ENCODE peak calls at places on chromosome 1, in eight cellular contexts. W, M, A, R, Q, B, E and X are unnamed samples.

GRCh38 chr1:201653238-201653637 is 114.3 kb downstream of the NAV1 start:
- DNase-seq in W (no peak), M (no peak), A (no peak), R (no peak), Q (no peak), B (peak; percentile 46), E (no peak), X (no peak)

GRCh38 chr1:184545601-184546000 is 158.8 kb downstream of the C1orf21 start:
- DNase-seq in W (no peak), M (no peak), A (peak; percentile 60), R (peak; percentile 15), Q (peak; percentile 99), B (no peak), E (no peak), X (no peak)

GRCh38 chr1:231856426-231856825 is 229.8 kb downstream of the DISC1 start:
- DNase-seq in W (no peak), M (no peak), A (no peak), R (no peak), Q (no peak), B (peak; percentile 7), E (no peak), X (no peak)

GRCh38 chr1:110675060-110675791 is 486 bp upstream of the KCNA3 start:
- DNase-seq in W (no peak), M (peak; percentile 12), A (no peak), R (no peak), Q (no peak), B (peak; percentile 46), E (peak; percentile 48), X (no peak)

GRCh38 chr1:29789221-29789909 is 553.0 kb downstream of the PTPRU start:
- DNase-seq in W (no peak), M (no peak), A (no peak), R (no peak), Q (peak; percentile 69), B (no peak), E (no peak), X (no peak)

GRCh38 chr1:6962956-6963915 is 178.0 kb downstream of the CAMTA1 start:
- DNase-seq in W (no peak), M (peak; percentile 69), A (no peak), R (no peak), Q (peak; percentile 55), B (peak; percentile 99), E (peak; percentile 82), X (no peak)

GRCh38 chr1:232968965-232969364 is 18.6 kb downstream of the NTPCR start:
- DNase-seq in W (no peak), M (peak; percentile 51), A (no peak), R (peak; percentile 67), Q (no peak), B (no peak), E (peak; percentile 89), X (no peak)

GRCh38 chr1:96987186-96987703 is 265.7 kb downstream of the PTBP2 start:
- DNase-seq in W (no peak), M (no peak), A (no peak), R (peak; percentile 48), Q (peak; percentile 7), B (no peak), E (no peak), X (no peak)

GRCh38 chr1:54795100-54795665 is 5.9 kb downstream of the TTC22 start:
- DNase-seq in W (no peak), M (no peak), A (no peak), R (no peak), Q (no peak), B (no peak), E (peak; percentile 4), X (no peak)
- TF ChIP-seq CTCF in W (no peak), M (no peak), A (no peak), R (no peak), Q (no peak), B (peak; percentile 22), E (no peak), X (no peak)

GRCh38 chr1:240602189-240602588 is 9.8 kb downstream of the GREM2 start:
- DNase-seq in W (no peak), M (no peak), A (no peak), R (peak; percentile 25), Q (peak; percentile 8), B (no peak), E (no peak), X (no peak)
- TF ChIP-seq CTCF in W (no peak), M (no peak), A (peak; percentile 23), R (no peak), Q (no peak), B (no peak), E (no peak), X (peak; percentile 80)

GRCh38 chr1:222813866-222814535 is 838 bp upstream of the DISP1 start:
- DNase-seq in W (no peak), M (no peak), A (no peak), R (peak; percentile 73), Q (no peak), B (no peak), E (no peak), X (no peak)
- TF ChIP-seq CTCF in W (no peak), M (no peak), A (no peak), R (no peak), Q (no peak), B (no peak), E (no peak), X (peak; percentile 51)

GRCh38 chr1:90434460-90434859 is 282.6 kb downstream of the BARHL2 start:
- DNase-seq in W (no peak), M (no peak), A (no peak), R (peak; percentile 5), Q (peak; percentile 7), B (peak; percentile 49), E (no peak), X (no peak)
- TF ChIP-seq CTCF in W (no peak), M (no peak), A (no peak), R (no peak), Q (peak; percentile 28), B (peak; percentile 45), E (no peak), X (peak; percentile 43)

GRCh38 chr1:220453371-220453770 is 74.6 kb upstream of the MARK1 start:
- DNase-seq in W (no peak), M (no peak), A (no peak), R (no peak), Q (no peak), B (no peak), E (no peak), X (no peak)

GRCh38 chr1:220450927-220451326 is 77.0 kb upstream of the MARK1 start:
- DNase-seq in W (no peak), M (no peak), A (no peak), R (no peak), Q (no peak), B (no peak), E (no peak), X (no peak)

GRCh38 chr1:220451541-220451940 is 76.4 kb upstream of the MARK1 start:
- DNase-seq in W (no peak), M (no peak), A (no peak), R (no peak), Q (no peak), B (peak; percentile 4), E (no peak), X (no peak)

GRCh38 chr1:220455559-220455958 is 72.4 kb upstream of the MARK1 start:
- DNase-seq in W (no peak), M (no peak), A (no peak), R (no peak), Q (no peak), B (no peak), E (no peak), X (no peak)

GRCh38 chr1:220454155-220454777 is 73.7 kb upstream of the MARK1 start:
- DNase-seq in W (no peak), M (no peak), A (no peak), R (no peak), Q (no peak), B (peak; percentile 15), E (no peak), X (no peak)
- TF ChIP-seq CTCF in W (peak; percentile 16), M (no peak), A (no peak), R (no peak), Q (no peak), B (no peak), E (no peak), X (peak; percentile 70)

GRCh38 chr1:173429517-173430477 is 47.3 kb upstream of the PRDX6 start:
- DNase-seq in W (peak; percentile 88), M (peak; percentile 91), A (peak; percentile 73), R (peak; percentile 95), Q (peak; percentile 73), B (peak; percentile 82), E (peak; percentile 92), X (no peak)
- TF ChIP-seq CTCF in W (peak; percentile 44), M (peak; percentile 60), A (peak; percentile 74), R (peak; percentile 74), Q (peak; percentile 75), B (peak; percentile 83), E (peak; percentile 56), X (peak; percentile 81)

GRCh38 chr1:202659974-202660373 is 50.3 kb downstream of the SYT2 start:
- DNase-seq in W (no peak), M (no peak), A (no peak), R (no peak), Q (no peak), B (no peak), E (no peak), X (no peak)
- TF ChIP-seq CTCF in W (no peak), M (no peak), A (no peak), R (no peak), Q (no peak), B (peak; percentile 50), E (no peak), X (no peak)

DNA sequence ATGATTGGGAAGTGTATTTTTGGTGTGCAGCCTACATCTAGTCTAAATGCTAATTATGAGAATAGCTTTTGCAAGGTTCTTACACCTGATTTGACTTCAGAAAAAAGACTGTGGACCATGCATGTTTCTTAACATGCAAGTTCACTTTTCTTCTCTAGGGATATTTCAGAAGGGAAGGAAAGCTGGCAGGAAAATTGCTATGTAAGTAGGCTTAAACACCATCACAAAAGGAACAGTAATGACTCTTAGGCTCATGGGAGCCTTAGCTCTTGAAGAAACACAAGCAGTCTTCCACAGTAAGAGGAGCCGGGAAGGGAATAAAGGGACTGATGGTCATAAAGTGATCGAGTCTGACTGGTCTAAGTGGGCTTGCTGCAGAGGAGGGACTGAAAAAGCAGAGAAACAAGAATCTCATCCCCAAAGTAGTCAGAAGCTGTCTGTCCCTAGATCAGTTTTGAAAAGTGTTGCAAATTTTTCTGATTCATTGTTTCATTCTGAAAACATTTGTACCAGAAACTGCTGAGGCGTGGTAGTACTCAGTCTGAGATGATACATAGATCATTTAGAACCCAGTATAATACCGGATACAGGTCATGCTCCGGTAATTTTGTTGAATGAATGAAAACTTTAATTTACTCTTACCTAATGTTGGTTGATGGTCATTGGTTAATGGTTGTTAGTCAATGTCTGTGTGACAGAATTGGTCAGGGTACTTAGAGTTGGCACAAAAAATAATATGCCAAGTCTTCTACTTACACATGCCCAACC is 40.9 kb downstream of the SMYD2 start:
- DNase-seq in W (no peak), M (no peak), A (no peak), R (no peak), Q (no peak), B (no peak), E (no peak), X (no peak)
- TF ChIP-seq CTCF in W (no peak), M (no peak), A (no peak), R (no peak), Q (no peak), B (no peak), E (no peak), X (no peak)

GRCh38 chr1:178037510-178038253 is 56.2 kb upstream of the RASAL2 start:
- DNase-seq in W (peak; percentile 74), M (peak; percentile 91), A (no peak), R (peak; percentile 77), Q (peak; percentile 45), B (peak; percentile 94), E (peak; percentile 95), X (peak; percentile 87)
- TF ChIP-seq CTCF in W (peak; percentile 32), M (peak; percentile 55), A (peak; percentile 28), R (peak; percentile 39), Q (peak; percentile 57), B (peak; percentile 77), E (no peak), X (peak; percentile 75)

GRCh38 chr1:16204634-16205332 is 7.7 kb downstream of the ARHGEF19 start:
- DNase-seq in W (no peak), M (no peak), A (no peak), R (no peak), Q (no peak), B (peak; percentile 73), E (no peak), X (no peak)
- TF ChIP-seq CTCF in W (no peak), M (no peak), A (peak; percentile 40), R (peak; percentile 36), Q (peak; percentile 39), B (peak; percentile 79), E (peak; percentile 19), X (peak; percentile 56)